ENCODE peak calls at places on chromosomes 7 and 10, in ten cellular contexts. O, R, T, G, Z, F, I, Y, K and N are unnamed samples.

GRCh38 chr10:72027498-72027897 is 60.9 kb downstream of the SPOCK2 start:
- DNase-seq in O (peak; percentile 68), R (no peak), T (no peak), G (no peak), Z (no peak), F (no peak), I (no peak), Y (no peak), K (no peak), N (no peak)

GRCh38 chr10:125041856-125042506 is 100.1 kb downstream of the ZRANB1 start:
- DNase-seq in O (no peak), R (no peak), T (no peak), G (no peak), Z (no peak), F (no peak), I (no peak), Y (no peak), K (no peak), N (no peak)

GRCh38 chr10:86775056-86775858 is 18.8 kb downstream of the BMPR1A start:
- DNase-seq in O (no peak), R (no peak), T (no peak), G (no peak), Z (peak; percentile 55), F (no peak), I (no peak), Y (no peak), K (no peak), N (no peak)

GRCh38 chr10:60044221-60044620 is 137.9 kb upstream of the CCDC6 start:
- DNase-seq in O (no peak), R (no peak), T (no peak), G (no peak), Z (no peak), F (no peak), I (no peak), Y (no peak), K (no peak), N (no peak)

GRCh38 chr7:13117103-13117502 is 429.7 kb downstream of the ARL4A start:
- DNase-seq in O (no peak), R (no peak), T (no peak), G (no peak), Z (no peak), F (no peak), I (no peak), Y (no peak), K (no peak), N (no peak)

GRCh38 chr7:148963583-148964509 is 64.5 kb downstream of the PDIA4 start:
- DNase-seq in O (peak; percentile 37), R (no peak), T (no peak), G (no peak), Z (no peak), F (no peak), I (no peak), Y (no peak), K (peak; percentile 26), N (no peak)

GRCh38 chr10:29023678-29024077 is 265.2 kb upstream of the LYZL1 start:
- DNase-seq in O (no peak), R (no peak), T (no peak), G (no peak), Z (no peak), F (no peak), I (no peak), Y (no peak), K (no peak), N (no peak)

GRCh38 chr10:75400769-75401568 is 595 bp downstream of the ZNF503 start:
- DNase-seq in O (peak; percentile 60), R (no peak), T (peak; percentile 57), G (peak; percentile 58), Z (no peak), F (peak; percentile 49), I (peak; percentile 84), Y (peak; percentile 83), K (peak; percentile 68), N (no peak)

GRCh38 chr10:33337335-33337854 is 2.9 kb upstream of the NRP1 start:
- DNase-seq in O (no peak), R (no peak), T (no peak), G (no peak), Z (no peak), F (no peak), I (no peak), Y (no peak), K (no peak), N (no peak)

GRCh38 chr7:88243345-88243909 is 23.6 kb upstream of the SRI start:
- DNase-seq in O (no peak), R (no peak), T (no peak), G (no peak), Z (peak; percentile 7), F (peak; percentile 30), I (no peak), Y (no peak), K (peak; percentile 42), N (no peak)

GRCh38 chr7:151658778-151659177 is 139.1 kb upstream of the RHEB start:
- DNase-seq in O (no peak), R (no peak), T (no peak), G (no peak), Z (no peak), F (no peak), I (no peak), Y (no peak), K (no peak), N (no peak)

GRCh38 chr7:66697451-66698438 is 42.8 kb upstream of the RABGEF1 start:
- DNase-seq in O (no peak), R (no peak), T (no peak), G (no peak), Z (no peak), F (no peak), I (no peak), Y (peak; percentile 82), K (no peak), N (no peak)

GRCh38 chr10:8543361-8544056 is 489.0 kb downstream of the GATA3 start:
- DNase-seq in O (peak; percentile 50), R (no peak), T (peak; percentile 86), G (peak; percentile 63), Z (no peak), F (no peak), I (no peak), Y (no peak), K (peak; percentile 56), N (no peak)

GRCh38 chr10:78972947-78973900 is 95.5 kb upstream of the ZMIZ1 start:
- DNase-seq in O (peak; percentile 79), R (no peak), T (peak; percentile 85), G (peak; percentile 69), Z (peak; percentile 43), F (peak; percentile 68), I (peak; percentile 89), Y (peak; percentile 91), K (peak; percentile 74), N (peak; percentile 94)
- TF ChIP-seq POLR2AphosphoS5 in O (peak; percentile 80), R (no peak), T (peak; percentile 52), G (peak; percentile 82), Z (no peak), F (peak; percentile 58), I (peak; percentile 87), Y (peak; percentile 87), K (peak; percentile 89), N (peak; percentile 83)

GRCh38 chr10:47364911-47365310 is 16.7 kb downstream of the RBP3 start:
- DNase-seq in O (no peak), R (no peak), T (no peak), G (no peak), Z (no peak), F (no peak), I (no peak), Y (no peak), K (no peak), N (no peak)
- H3K4me1 ChIP-seq in O (no peaks in the 10 kb centered on the region), R (no peaks in the 10 kb centered on the region), T (no peaks in the 10 kb centered on the region), G (no peaks in the 10 kb centered on the region), Z (no peaks in the 10 kb centered on the region), F (no peaks in the 10 kb centered on the region), I (no peaks in the 10 kb centered on the region), Y (no peaks in the 10 kb centered on the region), K (no peaks in the 10 kb centered on the region), N (no peaks in the 10 kb centered on the region)

DNA sequence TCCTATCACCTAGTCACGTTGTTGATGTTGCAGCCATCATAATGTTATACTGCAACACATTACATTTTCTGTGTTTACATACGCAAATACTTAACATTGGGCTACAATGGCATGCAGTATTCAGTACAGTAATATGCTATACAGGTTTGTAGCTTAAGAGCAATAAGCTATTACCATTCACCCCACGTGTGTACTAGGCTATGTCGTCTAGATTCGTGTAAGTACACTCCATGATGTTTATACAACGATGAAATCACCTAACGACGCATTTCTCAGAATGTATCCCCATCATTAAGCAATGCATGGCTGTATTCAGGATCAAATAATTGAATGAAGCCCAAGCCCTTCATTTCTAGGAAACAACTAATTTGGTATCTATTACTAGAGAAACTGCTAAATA is 43.4 kb upstream of the C1GALT1 start:
- DNase-seq in O (no peak), R (no peak), T (no peak), G (no peak), Z (no peak), F (no peak), I (no peak), Y (no peak), K (no peak), N (no peak)
- TF ChIP-seq POLR2A in O (no peak), R (no peak), T (no peak), G (no peak), Z (no peak), F (no peak), I (no peak), Y (no peak), K (no peak), N (no peak)

GRCh38 chr7:138563808-138564207 is 103.7 kb downstream of the TRIM24 start:
- DNase-seq in O (no peak), R (no peak), T (no peak), G (no peak), Z (no peak), F (no peak), I (no peak), Y (no peak), K (no peak), N (no peak)

GRCh38 chr7:138564365-138564764 is 104.3 kb downstream of the TRIM24 start:
- DNase-seq in O (no peak), R (no peak), T (no peak), G (peak; percentile 52), Z (no peak), F (peak; percentile 44), I (no peak), Y (no peak), K (peak; percentile 37), N (no peak)

GRCh38 chr7:138568655-138569054 is 108.6 kb downstream of the TRIM24 start:
- DNase-seq in O (no peak), R (no peak), T (no peak), G (no peak), Z (no peak), F (no peak), I (no peak), Y (no peak), K (no peak), N (no peak)

GRCh38 chr7:138565071-138565450 is 105.0 kb downstream of the TRIM24 start:
- DNase-seq in O (no peak), R (no peak), T (no peak), G (no peak), Z (no peak), F (no peak), I (no peak), Y (no peak), K (peak; percentile 38), N (no peak)

DNA sequence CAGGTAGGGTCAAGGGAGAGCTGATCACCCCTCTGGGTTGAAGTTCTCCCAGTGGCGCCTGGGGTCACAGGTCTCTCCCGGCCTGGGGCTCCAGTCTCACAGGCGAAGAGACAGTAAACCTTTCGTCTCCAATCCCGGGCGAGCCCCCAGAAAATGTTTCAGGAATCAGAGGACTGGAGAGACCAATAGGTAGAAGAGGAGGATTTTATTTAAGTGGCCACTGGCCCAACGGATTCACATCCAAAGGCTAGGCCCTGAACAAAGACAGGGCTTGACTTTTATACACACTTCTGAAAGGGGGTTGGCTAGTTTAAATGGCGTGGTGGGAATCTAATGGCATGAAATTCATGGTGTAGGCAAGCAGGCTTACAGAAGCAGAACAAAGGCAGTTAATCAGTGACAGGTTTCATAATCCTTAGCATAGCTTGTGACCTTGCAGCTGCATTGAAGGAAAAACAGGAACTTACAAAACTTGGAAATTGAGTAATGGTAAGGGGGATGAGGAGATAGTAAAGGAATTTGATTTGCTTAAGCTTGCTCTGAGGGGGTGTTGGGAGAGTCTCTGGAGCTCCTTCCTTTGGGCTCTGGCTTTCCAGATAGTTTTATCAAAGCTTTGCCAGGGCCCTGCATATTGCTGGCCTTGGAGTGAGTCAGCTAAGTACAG is 105.5 kb downstream of the TRIM24 start:
- DNase-seq in O (no peak), R (no peak), T (no peak), G (no peak), Z (no peak), F (no peak), I (no peak), Y (no peak), K (no peak), N (no peak)
- TF ChIP-seq POLR2AphosphoS5 in O (no peak), R (no peak), T (no peak), G (no peak), Z (no peak), F (no peak), I (no peak), Y (no peak), K (no peak), N (no peak)